ENCODE peak calls at places on chromosomes 12 and 14, in seven cellular contexts. D is ovary; R is stomach; A is stimulated activated CD4-positive, alpha-beta T cell treated with anti-CD3 and anti-CD28 coated beads, Interleukin-2, amount 100 ng/mL, for 24 hours; Q is endothelial cell; C is activated naive CD4-positive, alpha-beta T cell; S is LoVo. T is an unnamed sample.

GRCh38 chr12:115303751-115304309 is 619.9 kb upstream of the TBX3 start:
- DNase-seq in D (no peak), R (no peak), A (no peak), Q (no peak), C (no peak), S (no peak), T (no peak)

GRCh38 chr12:19683178-19683927 is 244.1 kb downstream of the AEBP2 start:
- DNase-seq in D (no peak), R (no peak), A (no peak), Q (no peak), C (no peak), S (no peak), T (no peak)

GRCh38 chr12:10140001-10140400 is 10.0 kb upstream of the CLEC7A start:
- DNase-seq in D (no peak), R (no peak), A (peak; percentile 37), Q (peak; percentile 49), C (peak; percentile 6), S (peak; percentile 44), T (peak; percentile 69)

GRCh38 chr12:65532744-65533143 is 254.3 kb downstream of the MSRB3 start:
- DNase-seq in D (no peak), R (no peak), A (no peak), Q (no peak), C (no peak), S (peak; percentile 74), T (no peak)

GRCh38 chr12:128823216-128823915 is 392 bp downstream of the SLC15A4 start:
- DNase-seq in D (peak; percentile 48), R (no peak), A (peak; percentile 39), Q (peak; percentile 8), C (no peak), S (peak; percentile 3), T (peak; percentile 65)

GRCh38 chr12:54683388-54683787 is 35.2 kb upstream of the DCD start:
- DNase-seq in D (no peak), R (no peak), A (no peak), Q (no peak), C (no peak), S (no peak), T (no peak)

GRCh38 chr12:111823891-111824290 is 18.1 kb upstream of the MAPKAPK5 start:
- DNase-seq in D (no peak), R (no peak), A (no peak), Q (no peak), C (no peak), S (no peak), T (no peak)

GRCh38 chr12:62605972-62606371 is 139.3 kb downstream of the MON2 start:
- DNase-seq in D (no peak), R (no peak), A (no peak), Q (no peak), C (no peak), S (no peak), T (no peak)

GRCh38 chr12:132366341-132366861 is 37.0 kb upstream of the GALNT9 start:
- DNase-seq in D (no peak), R (no peak), A (no peak), Q (no peak), C (no peak), S (no peak), T (no peak)

GRCh38 chr12:52180971-52181628 is 10.7 kb downstream of the KRT80 start:
- DNase-seq in D (no peak), R (no peak), A (no peak), Q (no peak), C (no peak), S (no peak), T (no peak)

GRCh38 chr14:58830121-58830520 is 192.4 kb downstream of the DACT1 start:
- DNase-seq in D (no peak), R (no peak), A (no peak), Q (no peak), C (no peak), S (no peak), T (no peak)

GRCh38 chr12:123614531-123614930 is 12.6 kb downstream of the DDX55 start:
- DNase-seq in D (no peak), R (no peak), A (no peak), Q (no peak), C (no peak), S (no peak), T (no peak)

GRCh38 chr14:54599932-54600331 is 33.0 kb downstream of the SAMD4A start:
- DNase-seq in D (no peak), R (no peak), A (no peak), Q (no peak), C (no peak), S (no peak), T (no peak)

GRCh38 chr12:913919-914718 is 35.4 kb downstream of the RAD52 start:
- DNase-seq in D (no peak), R (no peak), A (no peak), Q (no peak), C (no peak), S (no peak), T (no peak)

GRCh38 chr14:95291859-95292542 is 27.7 kb downstream of the CLMN start:
- DNase-seq in D (peak; percentile 30), R (peak; percentile 63), A (peak; percentile 34), Q (no peak), C (no peak), S (peak; percentile 32), T (peak; percentile 75)

GRCh38 chr14:36020120-36021029 is 156.1 kb downstream of the PTCSC3 start:
- DNase-seq in D (no peak), R (no peak), A (no peak), Q (no peak), C (no peak), S (no peak), T (no peak)

GRCh38 chr14:52862652-52863338 is 71.4 kb upstream of the GNPNAT1 start:
- DNase-seq in D (no peak), R (no peak), A (no peak), Q (no peak), C (no peak), S (no peak), T (no peak)

GRCh38 chr14:88005978-88006851 is 1.3 kb downstream of the GPR65 start:
- DNase-seq in D (no peak), R (no peak), A (peak; percentile 57), Q (no peak), C (peak; percentile 31), S (no peak), T (peak; percentile 13)

GRCh38 chr12:95613021-95613420 is 61.7 kb upstream of the USP44 start:
- DNase-seq in D (no peak), R (no peak), A (no peak), Q (no peak), C (no peak), S (no peak), T (no peak)

GRCh38 chr12:111394480-111394879 is 11.2 kb upstream of the SH2B3 start:
- DNase-seq in D (no peak), R (no peak), A (no peak), Q (no peak), C (no peak), S (no peak), T (no peak)

GRCh38 chr12:121582583-121583333 is 1.9 kb upstream of the KDM2B start:
- DNase-seq in D (no peak), R (no peak), A (no peak), Q (no peak), C (no peak), S (no peak), T (peak; percentile 50)

GRCh38 chr14:64705406-64706118 is 1.3 kb downstream of the PLEKHG3 start:
- DNase-seq in D (peak; percentile 55), R (no peak), A (no peak), Q (no peak), C (no peak), S (no peak), T (no peak)

GRCh38 chr14:72013606-72014129 is 81.4 kb downstream of the RGS6 start:
- DNase-seq in D (no peak), R (no peak), A (no peak), Q (no peak), C (no peak), S (no peak), T (no peak)

GRCh38 chr12:131091413-131091975 is 137.8 kb downstream of the ADGRD1 start:
- DNase-seq in D (no peak), R (no peak), A (peak; percentile 20), Q (no peak), C (no peak), S (no peak), T (no peak)

GRCh38 chr14:69326611-69327010 is 66.7 kb downstream of the GALNT16 start:
- DNase-seq in D (no peak), R (no peak), A (no peak), Q (no peak), C (no peak), S (no peak), T (no peak)

GRCh38 chr14:47715330-47715729 is 39.9 kb upstream of the MDGA2 start:
- DNase-seq in D (no peak), R (no peak), A (no peak), Q (no peak), C (no peak), S (no peak), T (no peak)

GRCh38 chr14:105021656-105022275 is 883 bp upstream of the CDCA4 start:
- DNase-seq in D (peak; percentile 56), R (peak; percentile 29), A (peak; percentile 57), Q (peak; percentile 39), C (no peak), S (peak; percentile 65), T (peak; percentile 78)

GRCh38 chr12:14876833-14877232 is 8.8 kb downstream of the MGP start:
- DNase-seq in D (no peak), R (no peak), A (no peak), Q (no peak), C (no peak), S (no peak), T (no peak)

GRCh38 chr14:95059126-95059525 is 98.2 kb downstream of the DICER1 start:
- DNase-seq in D (no peak), R (no peak), A (no peak), Q (no peak), C (no peak), S (no peak), T (no peak)

GRCh38 chr12:5230861-5231260 is 187.2 kb downstream of the KCNA5 start:
- DNase-seq in D (no peak), R (no peak), A (no peak), Q (no peak), C (no peak), S (no peak), T (no peak)

GRCh38 chr12:6469609-6470374 is 685 bp downstream of the VAMP1 start:
- DNase-seq in D (no peak), R (no peak), A (no peak), Q (no peak), C (no peak), S (no peak), T (no peak)

GRCh38 chr14:68736519-68736918 is 56.3 kb downstream of the ZFP36L1 start:
- DNase-seq in D (no peak), R (no peak), A (no peak), Q (no peak), C (no peak), S (no peak), T (no peak)

GRCh38 chr12:52949413-52950331 is 754 bp downstream of the KRT18 start:
- DNase-seq in D (no peak), R (peak; percentile 81), A (no peak), Q (peak; percentile 59), C (no peak), S (peak; percentile 97), T (no peak)

GRCh38 chr12:2256453-2256852 is 203.7 kb downstream of the CACNA1C start:
- DNase-seq in D (no peak), R (no peak), A (no peak), Q (no peak), C (no peak), S (no peak), T (no peak)

T was measured in erythroblast.